ENCODE peak calls at places on chromosomes 6 and 20, in ten cellular contexts. S, P, E, W, T, A, D, Q, L and Y are unnamed samples. For H3K4me1 and H3K9me3, the result is how much of the 10 kb centered on the place peaks cover.

GRCh38 chr20:23639490-23639958 is 1.8 kb upstream of the CST3 start:
- DNase-seq in S (no peak), P (no peak), E (peak), W (no peak), T (no peak), A (no peak), D (no peak), Q (no peak), L (no peak), Y (no peak)

GRCh38 chr20:15220778-15221565 is 883.6 kb upstream of the FLRT3 start:
- DNase-seq in S (no peak), P (no peak), E (no peak), W (no peak), T (no peak), A (no peak), D (no peak), Q (peak), L (no peak), Y (no peak)

GRCh38 chr6:26304213-26305096 is 60.5 kb upstream of the BTN3A2 start:
- DNase-seq in S (peak), P (peak), E (no peak), W (no peak), T (peak), A (peak), D (peak), Q (peak), L (peak), Y (no peak)

GRCh38 chr6:2850480-2851150 is 9.0 kb upstream of the SERPINB1 start:
- DNase-seq in S (peak), P (peak), E (no peak), W (no peak), T (no peak), A (no peak), D (no peak), Q (peak), L (no peak), Y (peak)

GRCh38 chr6:82251942-82252341 is 4.4 kb upstream of the IBTK start:
- DNase-seq in S (peak), P (no peak), E (no peak), W (no peak), T (no peak), A (no peak), D (no peak), Q (peak), L (peak), Y (no peak)

GRCh38 chr20:33561981-33562601 is 72.2 kb downstream of the CBFA2T2 start:
- DNase-seq in S (peak), P (peak), E (no peak), W (peak), T (peak), A (peak), D (peak), Q (peak), L (no peak), Y (peak)

GRCh38 chr6:117776441-117776840 is 101.2 kb downstream of the NUS1 start:
- DNase-seq in S (peak), P (no peak), E (no peak), W (no peak), T (no peak), A (no peak), D (no peak), Q (peak), L (no peak), Y (no peak)

GRCh38 chr6:154509421-154510143 is 903 bp downstream of the CNKSR3 start:
- DNase-seq in S (no peak), P (no peak), E (peak), W (peak), T (peak), A (no peak), D (peak), Q (peak), L (no peak), Y (no peak)

GRCh38 chr20:33119725-33120720 is 40.6 kb downstream of the BPIFB4 start:
- DNase-seq in S (no peak), P (no peak), E (no peak), W (peak), T (no peak), A (no peak), D (no peak), Q (peak), L (no peak), Y (no peak)

GRCh38 chr6:137496909-137497721 is 2.9 kb upstream of the OLIG3 start:
- DNase-seq in S (no peak), P (no peak), E (no peak), W (no peak), T (no peak), A (no peak), D (no peak), Q (no peak), L (no peak), Y (no peak)

GRCh38 chr20:57658447-57659130 is 38.4 kb upstream of the ZBP1 start:
- DNase-seq in S (no peak), P (peak), E (no peak), W (peak), T (peak), A (peak), D (peak), Q (no peak), L (no peak), Y (no peak)

GRCh38 chr6:28940294-28940858 is 16.6 kb upstream of the TRIM27 start:
- DNase-seq in S (no peak), P (peak), E (no peak), W (no peak), T (peak), A (peak), D (no peak), Q (no peak), L (no peak), Y (peak)

GRCh38 chr6:3489032-3489757 is 32.3 kb upstream of the SLC22A23 start:
- DNase-seq in S (peak), P (no peak), E (no peak), W (no peak), T (no peak), A (peak), D (no peak), Q (peak), L (no peak), Y (no peak)

GRCh38 chr6:87333591-87334181 is 4.6 kb upstream of the GJB7 start:
- DNase-seq in S (peak), P (no peak), E (no peak), W (no peak), T (no peak), A (peak), D (no peak), Q (peak), L (peak), Y (no peak)

GRCh38 chr6:52420668-52421358 is 671 bp downstream of the EFHC1 start:
- DNase-seq in S (peak), P (no peak), E (no peak), W (no peak), T (peak), A (no peak), D (no peak), Q (peak), L (no peak), Y (no peak)

GRCh38 chr20:57655812-57656161 is 35.6 kb upstream of the ZBP1 start:
- DNase-seq in S (no peak), P (peak), E (peak), W (no peak), T (peak), A (no peak), D (no peak), Q (no peak), L (no peak), Y (no peak)

GRCh38 chr6:154981071-154981373 is 14.1 kb upstream of the TIAM2 start:
- DNase-seq in S (no peak), P (no peak), E (no peak), W (no peak), T (no peak), A (no peak), D (no peak), Q (no peak), L (no peak), Y (no peak)

GRCh38 chr6:91697010-91697694 is 1110.3 kb upstream of the MAP3K7 start:
- DNase-seq in S (no peak), P (no peak), E (no peak), W (no peak), T (no peak), A (no peak), D (no peak), Q (no peak), L (no peak), Y (no peak)

GRCh38 chr6:6235786-6236185 is 84.7 kb downstream of the F13A1 start:
- DNase-seq in S (no peak), P (no peak), E (no peak), W (no peak), T (no peak), A (no peak), D (no peak), Q (no peak), L (no peak), Y (no peak)

GRCh38 chr6:117545161-117545595 is 57.1 kb downstream of the GOPC start:
- DNase-seq in S (no peak), P (no peak), E (no peak), W (peak), T (no peak), A (no peak), D (no peak), Q (no peak), L (no peak), Y (no peak)

GRCh38 chr20:36827541-36828279 is 48.2 kb upstream of the TLDC2 start:
- DNase-seq in S (no peak), P (peak), E (peak), W (no peak), T (peak), A (peak), D (no peak), Q (no peak), L (no peak), Y (no peak)

GRCh38 chr6:93721386-93722048 is 302.2 kb upstream of the EPHA7 start:
- DNase-seq in S (no peak), P (no peak), E (no peak), W (no peak), T (no peak), A (no peak), D (no peak), Q (peak), L (no peak), Y (no peak)

GRCh38 chr6:35083507-35083906 is 57.6 kb downstream of the TCP11 start:
- DNase-seq in S (no peak), P (no peak), E (peak), W (no peak), T (peak), A (no peak), D (no peak), Q (no peak), L (no peak), Y (no peak)

GRCh38 chr6:53095716-53096115 is 30.5 kb downstream of the FBXO9 start:
- DNase-seq in S (peak), P (no peak), E (no peak), W (no peak), T (no peak), A (no peak), D (no peak), Q (peak), L (no peak), Y (no peak)

GRCh38 chr6:49409951-49410542 is 53.0 kb downstream of the MMUT start:
- DNase-seq in S (peak), P (peak), E (no peak), W (peak), T (peak), A (peak), D (peak), Q (peak), L (peak), Y (peak)

GRCh38 chr6:129785081-129785755 is 75.2 kb upstream of the ARHGAP18 start:
- DNase-seq in S (peak), P (no peak), E (no peak), W (no peak), T (no peak), A (no peak), D (no peak), Q (peak), L (no peak), Y (no peak)

GRCh38 chr6:163491901-163492300 is 77.4 kb downstream of the QKI start:
- DNase-seq in S (no peak), P (no peak), E (no peak), W (no peak), T (no peak), A (no peak), D (no peak), Q (no peak), L (no peak), Y (no peak)

GRCh38 chr6:71290611-71291010 is 2.0 kb downstream of the OGFRL1 start:
- DNase-seq in S (no peak), P (no peak), E (no peak), W (no peak), T (no peak), A (no peak), D (no peak), Q (no peak), L (no peak), Y (no peak)

GRCh38 chr20:36951977-36952738 is 650 bp upstream of the SAMHD1 start:
- DNase-seq in S (no peak), P (no peak), E (no peak), W (no peak), T (no peak), A (no peak), D (no peak), Q (no peak), L (no peak), Y (no peak)

GRCh38 chr20:64105846-64106434 is 1.4 kb downstream of the NPBWR2 start:
- DNase-seq in S (no peak), P (peak), E (no peak), W (peak), T (peak), A (no peak), D (no peak), Q (no peak), L (no peak), Y (no peak)

GRCh38 chr6:142952614-142953013 is 7.6 kb upstream of the HIVEP2 start:
- DNase-seq in S (no peak), P (no peak), E (no peak), W (no peak), T (no peak), A (no peak), D (no peak), Q (no peak), L (no peak), Y (no peak)

GRCh38 chr20:37226889-37227288 is 34.7 kb downstream of the GHRH start:
- DNase-seq in S (peak), P (peak), E (peak), W (peak), T (peak), A (peak), D (no peak), Q (no peak), L (no peak), Y (peak)

DNA sequence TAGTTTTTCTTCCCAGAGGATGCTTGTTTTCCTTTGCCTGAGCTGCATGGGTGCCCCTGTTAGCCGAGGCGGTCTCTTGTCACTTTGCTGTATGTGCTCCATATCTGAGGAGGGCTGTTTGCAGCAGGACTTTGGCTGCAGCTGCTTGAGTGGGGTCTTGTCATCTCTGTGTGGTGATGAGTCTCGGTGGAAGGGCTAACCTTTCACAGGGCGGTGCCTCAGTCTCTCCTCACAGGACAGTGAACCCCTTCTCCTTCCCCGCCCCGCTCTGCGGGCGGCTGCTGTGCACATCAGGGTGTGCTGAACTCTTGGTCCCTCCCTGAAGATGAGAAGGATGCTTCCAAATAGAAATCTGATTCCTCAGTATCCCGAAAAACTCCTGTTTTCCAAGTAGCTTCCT is 75.1 kb downstream of the SYNJ2 start:
- DNase-seq in S (no peak), P (no peak), E (no peak), W (no peak), T (no peak), A (no peak), D (no peak), Q (no peak), L (no peak), Y (no peak)
- H3K4me1 ChIP-seq in S (under half), P (under half), E (under half), W (under half), T (under half), A (under half), D (under half), Q (half or more), L (under half), Y (under half)

GRCh38 chr6:124682751-124683150 is 279.5 kb upstream of the RNF217 start:
- DNase-seq in S (no peak), P (no peak), E (no peak), W (no peak), T (no peak), A (no peak), D (no peak), Q (no peak), L (no peak), Y (no peak)

GRCh38 chr6:124679392-124679791 is 282.8 kb upstream of the RNF217 start:
- DNase-seq in S (peak), P (no peak), E (no peak), W (no peak), T (no peak), A (no peak), D (no peak), Q (peak), L (no peak), Y (no peak)

GRCh38 chr6:124674042-124674441 is 288.2 kb upstream of the RNF217 start:
- DNase-seq in S (no peak), P (no peak), E (no peak), W (no peak), T (no peak), A (no peak), D (no peak), Q (no peak), L (no peak), Y (no peak)

GRCh38 chr6:124676033-124676432 is 286.2 kb upstream of the RNF217 start:
- DNase-seq in S (peak), P (no peak), E (no peak), W (no peak), T (no peak), A (no peak), D (no peak), Q (peak), L (no peak), Y (no peak)

GRCh38 chr6:124677874-124678273 is 284.4 kb upstream of the RNF217 start:
- DNase-seq in S (no peak), P (no peak), E (no peak), W (no peak), T (no peak), A (no peak), D (no peak), Q (no peak), L (no peak), Y (no peak)
- H3K9me3 ChIP-seq in S (under half), P (under half), E (under half), W (under half), T (under half), A (under half), D (under half), Q (under half), L (under half), Y (under half)

GRCh38 chr6:85453490-85453889 is 3.6 kb downstream of the NT5E start:
- DNase-seq in S (no peak), P (no peak), E (no peak), W (no peak), T (no peak), A (no peak), D (no peak), Q (no peak), L (no peak), Y (no peak)
- H3K4me3 ChIP-seq in S (peak), P (no peak), E (no peak), W (no peak), T (no peak), A (no peak), D (no peak), Q (peak), L (no peak), Y (no peak)

GRCh38 chr6:13030421-13030820 is 297.9 kb downstream of the TBC1D7 start:
- DNase-seq in S (no peak), P (no peak), E (no peak), W (no peak), T (no peak), A (no peak), D (no peak), Q (no peak), L (no peak), Y (no peak)
- H3K4me1 ChIP-seq in S (under half), P (under half), E (under half), W (under half), T (under half), A (under half), D (under half), Q (under half), L (under half), Y (under half)

DNA sequence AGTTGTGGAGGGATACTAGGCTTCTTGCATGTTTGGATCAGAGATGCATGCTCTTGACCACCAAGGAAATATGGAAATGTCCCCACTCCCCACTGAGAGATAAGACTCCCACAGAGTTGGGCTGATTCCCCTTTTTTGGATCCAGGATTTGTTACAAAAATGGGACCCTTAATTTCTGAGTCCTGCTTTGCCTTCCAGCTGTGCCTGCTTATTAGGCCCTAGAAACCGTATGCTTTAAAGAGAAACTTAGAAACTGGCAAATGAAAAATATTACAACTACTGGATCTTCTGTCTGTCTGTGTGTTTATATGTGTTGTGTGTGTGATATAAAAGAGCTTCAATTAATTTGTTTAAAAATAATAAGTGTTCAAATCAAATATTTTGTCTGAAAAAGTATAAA is 817.6 kb upstream of the CITED2 start:
- DNase-seq in S (no peak), P (no peak), E (no peak), W (no peak), T (no peak), A (no peak), D (no peak), Q (no peak), L (no peak), Y (no peak)
- H3K9me3 ChIP-seq in S (under half), P (under half), E (under half), W (under half), T (under half), A (under half), D (under half), Q (under half), L (under half), Y (under half)

GRCh38 chr6:170289971-170290305 is 940 bp downstream of the DLL1 start:
- DNase-seq in S (no peak), P (peak), E (no peak), W (no peak), T (no peak), A (no peak), D (no peak), Q (no peak), L (no peak), Y (no peak)
- H3K4me3 ChIP-seq in S (peak), P (peak), E (peak), W (peak), T (peak), A (peak), D (peak), Q (peak), L (peak), Y (peak)

DNA sequence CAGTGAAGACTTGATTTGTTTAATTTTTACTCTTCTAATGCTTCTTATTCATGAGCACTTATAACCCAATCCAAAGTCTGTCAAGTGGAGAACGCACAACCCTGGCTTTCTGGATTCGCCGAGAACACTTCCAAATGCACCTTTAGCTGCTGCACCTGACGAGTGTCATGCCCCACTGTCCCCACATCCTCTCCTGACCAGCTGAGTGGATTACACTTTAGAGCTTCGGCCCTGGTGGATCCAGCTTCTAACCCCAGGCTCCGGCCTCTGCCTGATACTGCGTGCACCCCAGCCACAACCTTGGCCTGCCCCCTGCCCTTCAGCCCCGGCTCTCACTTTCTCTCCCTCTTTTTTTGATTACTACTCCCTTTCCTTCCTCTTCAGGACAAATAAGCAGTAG is 258.8 kb downstream of the TMEM242 start:
- DNase-seq in S (no peak), P (no peak), E (no peak), W (no peak), T (no peak), A (no peak), D (no peak), Q (no peak), L (no peak), Y (no peak)
- H3K4me1 ChIP-seq in S (under half), P (under half), E (under half), W (under half), T (under half), A (half or more), D (under half), Q (under half), L (under half), Y (under half)

GRCh38 chr6:355809-356208 is 35.7 kb upstream of the IRF4 start:
- DNase-seq in S (no peak), P (no peak), E (no peak), W (no peak), T (no peak), A (no peak), D (no peak), Q (no peak), L (no peak), Y (no peak)
- H3K9me3 ChIP-seq in S (under half), P (under half), E (under half), W (under half), T (under half), A (under half), D (under half), Q (under half), L (under half), Y (under half)